ENCODE peak calls at places on chromosomes 12 and 14, in five cellular contexts. P, O, U, A and M are unnamed samples.

GRCh38 chr12:52890417-52890816 is 14.5 kb downstream of the KRT8 start:
- DNase-seq in O (no peak), P (no peak), U (no peak), A (no peak), M (no peak)

GRCh38 chr12:101108130-101108529 is 101.9 kb downstream of the SLC5A8 start:
- DNase-seq in O (no peak), U (no peak), P (no peak), A (no peak), M (no peak)

GRCh38 chr12:121009744-121010143 is 6.5 kb downstream of the C12orf43 start:
- DNase-seq in U (peak; percentile 30), P (no peak), O (peak; percentile 41), A (no peak), M (no peak)

GRCh38 chr12:389138-390096 is at the start of gene KDM5A:
- DNase-seq in A (peak; percentile 81), P (peak; percentile 97), O (peak; percentile 96), U (peak; percentile 90), M (peak; percentile 93)

GRCh38 chr12:112305951-112306350 is 76.3 kb downstream of the HECTD4 start:
- DNase-seq in P (no peak), U (no peak), A (no peak), O (no peak), M (no peak)

GRCh38 chr12:1642513-1642912 is 13.5 kb downstream of the WNT5B start:
- DNase-seq in U (no peak), A (no peak), P (no peak), O (no peak), M (no peak)

GRCh38 chr12:56840922-56841321 is 77.8 kb downstream of the HSD17B6 start:
- DNase-seq in O (no peak), U (no peak), A (no peak), P (no peak), M (no peak)

GRCh38 chr12:79689477-79690155 is 1.1 kb downstream of the PAWR start:
- DNase-seq in O (peak; percentile 49), U (peak; percentile 33), P (peak; percentile 85), A (peak; percentile 35), M (peak; percentile 49)

GRCh38 chr14:24141030-24141880 is at the start of gene EMC9:
- DNase-seq in P (peak; percentile 100), U (peak; percentile 91), A (peak; percentile 100), O (peak; percentile 99), M (peak; percentile 100)

GRCh38 chr12:49909826-49910225 is 6.1 kb upstream of the FAIM2 start:
- DNase-seq in P (peak; percentile 78), A (no peak), U (no peak), O (no peak), M (peak; percentile 61)

GRCh38 chr12:75953312-75953906 is 78.2 kb downstream of the PHLDA1 start:
- DNase-seq in A (no peak), P (no peak), O (peak; percentile 86), U (no peak), M (no peak)

GRCh38 chr12:64968989-64969819 is 144.8 kb downstream of the TBC1D30 start:
- DNase-seq in P (no peak), O (no peak), U (no peak), A (no peak), M (no peak)

GRCh38 chr14:103816991-103817390 is 30.4 kb downstream of the PPP1R13B start:
- DNase-seq in A (no peak), O (no peak), P (no peak), U (no peak), M (no peak)

GRCh38 chr12:127930122-127930521 is 336.8 kb upstream of the TMEM132C start:
- DNase-seq in P (no peak), O (no peak), A (no peak), U (no peak), M (no peak)

GRCh38 chr14:59363545-59364226 is 101.5 kb downstream of the GPR135 start:
- DNase-seq in P (no peak), A (no peak), O (no peak), U (no peak), M (no peak)

GRCh38 chr14:38405851-38406630 is 150.1 kb upstream of the CLEC14A start:
- DNase-seq in U (peak; percentile 9), P (no peak), O (no peak), A (no peak), M (no peak)

GRCh38 chr14:38553586-38553985 is 297.7 kb upstream of the CLEC14A start:
- DNase-seq in O (no peak), U (no peak), P (no peak), A (no peak), M (no peak)

GRCh38 chr14:76919811-76920571 is 93.8 kb downstream of the LRRC74A start:
- DNase-seq in O (no peak), A (peak; percentile 44), U (no peak), P (no peak), M (no peak)

GRCh38 chr12:55715833-55716581 is at the start of gene BLOC1S1:
- DNase-seq in A (peak; percentile 93), P (peak; percentile 98), O (peak; percentile 95), U (peak; percentile 92), M (peak; percentile 94)

GRCh38 chr12:46219892-46220655 is 48.8 kb downstream of the SLC38A1 start:
- DNase-seq in U (no peak), O (peak; percentile 12), P (no peak), A (no peak), M (no peak)

GRCh38 chr12:47356129-47356622 is 276.4 kb upstream of the AMIGO2 start:
- DNase-seq in O (no peak), A (no peak), U (no peak), P (no peak), M (no peak)

GRCh38 chr14:104075530-104076151 is 9.9 kb upstream of the ASPG start:
- DNase-seq in A (no peak), P (no peak), U (no peak), O (no peak), M (no peak)

GRCh38 chr14:104865631-104866441 is 768 bp downstream of the CEP170B start:
- DNase-seq in U (peak; percentile 63), A (peak; percentile 76), O (peak; percentile 46), P (peak; percentile 88), M (peak; percentile 68)

GRCh38 chr14:64147126-64147790 is 146.9 kb downstream of the ESR2 start:
- DNase-seq in O (no peak), P (no peak), A (no peak), U (no peak), M (no peak)

GRCh38 chr14:77319416-77319815 is 1.3 kb downstream of the POMT2 start:
- DNase-seq in O (no peak), P (no peak), A (no peak), U (no peak), M (no peak)

GRCh38 chr14:78202178-78202577 is 32.0 kb downstream of the NRXN3 start:
- DNase-seq in P (no peak), O (no peak), A (no peak), U (no peak), M (no peak)

GRCh38 chr12:4499186-4499585 is 39.5 kb upstream of the RAD51AP1 start:
- DNase-seq in U (no peak), P (no peak), O (no peak), A (no peak), M (no peak)

GRCh38 chr12:14846878-14847580 is 3.7 kb upstream of the ART4 start:
- DNase-seq in P (no peak), U (no peak), O (no peak), A (no peak), M (no peak)

GRCh38 chr14:45034730-45035129 is 49.2 kb upstream of the PRPF39 start:
- DNase-seq in O (no peak), P (no peak), A (no peak), U (no peak), M (no peak)

GRCh38 chr12:68271346-68271745 is 17.9 kb upstream of the IL22 start:
- DNase-seq in U (no peak), A (no peak), O (no peak), P (no peak), M (no peak)

GRCh38 chr14:36181417-36181816 is 4.9 kb upstream of the PTCSC3 start:
- DNase-seq in P (no peak), U (no peak), A (no peak), O (no peak), M (no peak)

GRCh38 chr14:104550340-104550848 is 29.2 kb upstream of the C14orf180 start:
- DNase-seq in P (peak; percentile 50), A (no peak), U (no peak), O (no peak), M (no peak)

GRCh38 chr14:95485222-95485819 is 31.1 kb downstream of the SYNE3 start:
- DNase-seq in O (no peak), A (no peak), U (no peak), P (no peak), M (no peak)

GRCh38 chr14:101167428-101167827 is 263.9 kb upstream of the RTL1 start:
- DNase-seq in A (no peak), O (no peak), P (no peak), U (no peak), M (no peak)

GRCh38 chr14:35366048-35366428 is 38.5 kb downstream of the NFKBIA start:
- DNase-seq in A (no peak), U (no peak), O (no peak), P (peak; percentile 92), M (no peak)

GRCh38 chr12:83161451-83161850 is 474.7 kb downstream of the TMTC2 start:
- DNase-seq in A (no peak), U (no peak), P (no peak), O (no peak), M (no peak)